ENCODE peak calls at places on chromosomes 5 and 9, in eight cellular contexts. C, L, F, U, E, I, D and W are unnamed samples.
A peak's percentile ranks its signal among the peaks of the same experiment; 100 is the strongest.

GRCh38 chr5:112649882-112650281 is 87.8 kb upstream of the APC start:
- DNase-seq in C (no peak), L (no peak), F (no peak), U (no peak), E (no peak), I (no peak), D (no peak), W (no peak)

GRCh38 chr9:37645903-37646506 is 4.7 kb upstream of the FRMPD1 start:
- DNase-seq in C (no peak), L (no peak), F (no peak), U (no peak), E (no peak), I (no peak), D (no peak), W (no peak)

GRCh38 chr5:40627708-40628107 is 52.0 kb upstream of the PTGER4 start:
- DNase-seq in C (no peak), L (no peak), F (no peak), U (no peak), E (no peak), I (no peak), D (no peak), W (no peak)

GRCh38 chr9:136533775-136534157 is 12.1 kb downstream of the NOTCH1 start:
- DNase-seq in C (peak; percentile 82), L (no peak), F (peak; percentile 83), U (peak; percentile 92), E (peak; percentile 68), I (peak; percentile 79), D (peak; percentile 78), W (no peak)

GRCh38 chr9:136949239-136949816 is 2.7 kb upstream of the LCN12 start:
- DNase-seq in C (no peak), L (no peak), F (no peak), U (no peak), E (no peak), I (no peak), D (no peak), W (no peak)

GRCh38 chr9:35258665-35259474 is 97.1 kb downstream of the UNC13B start:
- DNase-seq in C (peak; percentile 62), L (peak; percentile 83), F (peak; percentile 28), U (peak; percentile 78), E (peak; percentile 14), I (peak; percentile 75), D (peak; percentile 56), W (peak; percentile 81)

GRCh38 chr5:6832272-6832671 is 119.0 kb downstream of the TENT4A start:
- DNase-seq in C (no peak), L (no peak), F (no peak), U (no peak), E (no peak), I (no peak), D (no peak), W (no peak)

GRCh38 chr5:93583799-93584530 is 943 bp downstream of the NR2F1 start:
- DNase-seq in C (peak; percentile 54), L (no peak), F (peak; percentile 33), U (no peak), E (no peak), I (peak; percentile 50), D (peak; percentile 26), W (peak; percentile 71)

GRCh38 chr9:126406075-126406675 is 79.5 kb downstream of the MVB12B start:
- DNase-seq in C (no peak), L (no peak), F (no peak), U (no peak), E (no peak), I (no peak), D (no peak), W (no peak)

GRCh38 chr5:172123269-172123692 is 64.7 kb downstream of the STK10 start:
- DNase-seq in C (no peak), L (no peak), F (no peak), U (peak; percentile 89), E (no peak), I (peak; percentile 43), D (peak; percentile 94), W (no peak)

GRCh38 chr9:81389569-81389993 is 299.8 kb downstream of the TLE1 start:
- DNase-seq in C (no peak), L (no peak), F (no peak), U (no peak), E (no peak), I (peak; percentile 52), D (peak; percentile 98), W (peak; percentile 74)

GRCh38 chr5:86689103-86689729 is 71.5 kb downstream of the COX7C start:
- DNase-seq in C (no peak), L (no peak), F (no peak), U (no peak), E (no peak), I (no peak), D (no peak), W (no peak)

GRCh38 chr5:102778478-102778877 is 23.4 kb downstream of the PAM start:
- DNase-seq in C (peak; percentile 27), L (no peak), F (no peak), U (no peak), E (no peak), I (no peak), D (peak; percentile 36), W (no peak)

GRCh38 chr9:91261417-91261816 is 100.3 kb downstream of the AUH start:
- DNase-seq in C (no peak), L (no peak), F (no peak), U (no peak), E (no peak), I (no peak), D (no peak), W (no peak)

GRCh38 chr9:28056006-28056405 is 482.7 kb upstream of the C9orf72 start:
- DNase-seq in C (no peak), L (no peak), F (no peak), U (no peak), E (no peak), I (no peak), D (no peak), W (no peak)

GRCh38 chr5:54302267-54302687 is 8.1 kb downstream of the ARL15 start:
- DNase-seq in C (no peak), L (no peak), F (no peak), U (no peak), E (no peak), I (no peak), D (no peak), W (no peak)

GRCh38 chr9:74777136-74777879 is 110.4 kb downstream of the TRPM6 start:
- DNase-seq in C (peak; percentile 64), L (peak; percentile 83), F (peak; percentile 49), U (no peak), E (peak; percentile 56), I (peak; percentile 34), D (peak; percentile 54), W (peak; percentile 76)

GRCh38 chr5:10456583-10457562 is 15.2 kb downstream of the ROPN1L start:
- DNase-seq in C (no peak), L (peak; percentile 70), F (no peak), U (no peak), E (no peak), I (no peak), D (no peak), W (no peak)

GRCh38 chr5:145872486-145872885 is 328 bp downstream of the GRXCR2 start:
- DNase-seq in C (no peak), L (no peak), F (no peak), U (no peak), E (no peak), I (no peak), D (no peak), W (no peak)

GRCh38 chr9:132049323-132049882 is 30.3 kb downstream of the MED27 start:
- DNase-seq in C (no peak), L (no peak), F (no peak), U (no peak), E (no peak), I (no peak), D (no peak), W (no peak)

GRCh38 chr5:57692582-57693487 is 210.2 kb upstream of the ACTBL2 start:
- DNase-seq in C (no peak), L (peak; percentile 80), F (peak; percentile 26), U (peak; percentile 80), E (no peak), I (peak; percentile 92), D (peak; percentile 98), W (peak; percentile 86)

GRCh38 chr5:14296533-14297331 is 153.6 kb downstream of the TRIO start:
- DNase-seq in C (no peak), L (no peak), F (no peak), U (no peak), E (no peak), I (no peak), D (no peak), W (no peak)

GRCh38 chr9:34380034-34380510 is 3.4 kb upstream of the MYORG start:
- DNase-seq in C (peak; percentile 24), L (no peak), F (no peak), U (no peak), E (no peak), I (no peak), D (no peak), W (no peak)

GRCh38 chr9:135770203-135770535 is 68.2 kb downstream of the KCNT1 start:
- DNase-seq in C (no peak), L (no peak), F (no peak), U (no peak), E (no peak), I (peak; percentile 72), D (no peak), W (no peak)

GRCh38 chr5:58133631-58134296 is 326.1 kb downstream of the PLK2 start:
- DNase-seq in C (no peak), L (no peak), F (no peak), U (no peak), E (no peak), I (no peak), D (peak; percentile 11), W (no peak)

GRCh38 chr9:34990908-34991832 is 1.6 kb downstream of the DNAJB5 start:
- DNase-seq in C (no peak), L (peak; percentile 62), F (no peak), U (no peak), E (no peak), I (no peak), D (no peak), W (no peak)